ENCODE peak calls at places on chromosomes 2 and 18, in seven cellular contexts. F is osteocyte; P is GM04503; U is thyroid gland; N is midbrain; M is head of caudate nucleus; E is CD4-positive, alpha-beta T cell. Y is an unnamed sample.

GRCh38 chr2:158651358-158652057 is 143.6 kb upstream of the DAPL1 start:
- DNase-seq in P (no peak), U (no peak), E (no peak), N (no peak), M (no peak), F (no peak), Y (no peak)

GRCh38 chr2:219596954-219597551 is 604 bp upstream of the STK11IP start:
- DNase-seq in M (no peak), E (no peak), N (no peak), U (no peak), F (no peak), P (no peak), Y (peak)

GRCh38 chr2:189362283-189362682 is 79.0 kb upstream of the WDR75 start:
- DNase-seq in F (no peak), N (no peak), E (no peak), U (no peak), P (no peak), M (no peak), Y (no peak)

GRCh38 chr2:31644551-31644950 is 63.8 kb upstream of the SRD5A2 start:
- DNase-seq in N (no peak), M (no peak), P (no peak), E (no peak), U (no peak), F (no peak), Y (no peak)

GRCh38 chr2:19126281-19126680 is 232.1 kb downstream of the OSR1 start:
- DNase-seq in F (no peak), U (no peak), M (no peak), N (no peak), E (no peak), P (no peak), Y (no peak)

GRCh38 chr18:49619792-49620191 is 57.9 kb downstream of the LIPG start:
- DNase-seq in E (no peak), U (no peak), M (no peak), F (peak), N (no peak), P (no peak), Y (no peak)

GRCh38 chr18:72207280-72207679 is 336.9 kb downstream of the CBLN2 start:
- DNase-seq in P (no peak), E (no peak), F (no peak), U (no peak), N (no peak), M (no peak), Y (no peak)

GRCh38 chr2:231288535-231289078 is 90.2 kb downstream of the ARMC9 start:
- DNase-seq in M (no peak), E (no peak), U (no peak), N (no peak), F (peak), P (no peak), Y (no peak)

GRCh38 chr2:165646321-165646801 is 147.7 kb downstream of the GALNT3 start:
- DNase-seq in U (no peak), E (no peak), M (no peak), P (peak), N (no peak), F (no peak), Y (peak)

Y was measured in cerebellum.